ENCODE peak calls at places on chromosomes 12 and 14, in four cellular contexts. L, X, J and C are unnamed samples.
A peak's percentile ranks its signal among the peaks of the same experiment; 100 is the strongest.

GRCh38 chr14:49919825-49920224 is 26.9 kb downstream of the ARF6 start:
- DNase-seq in J (no peak), X (no peak), L (no peak), C (no peak)

GRCh38 chr12:108616941-108617858 is 16.5 kb downstream of the SELPLG start:
- DNase-seq in J (no peak), X (peak; percentile 82), L (peak; percentile 39), C (no peak)

GRCh38 chr12:71452006-71452405 is 12.4 kb downstream of the LGR5 start:
- DNase-seq in L (no peak), J (no peak), X (no peak), C (no peak)

GRCh38 chr12:25436206-25436912 is 116.7 kb downstream of the LMNTD1 start:
- DNase-seq in J (no peak), L (peak; percentile 55), X (no peak), C (peak; percentile 61)

GRCh38 chr14:94334837-94335236 is 11.7 kb upstream of the SERPINA6 start:
- DNase-seq in J (no peak), L (no peak), X (no peak), C (no peak)

GRCh38 chr14:103130965-103131364 is 7.7 kb downstream of the TNFAIP2 start:
- DNase-seq in L (no peak), X (no peak), J (no peak), C (peak; percentile 74)

GRCh38 chr12:64137117-64137516 is 85.0 kb downstream of the KICS2 start:
- DNase-seq in L (no peak), J (no peak), X (no peak), C (no peak)

GRCh38 chr12:102687523-102687922 is 207.2 kb upstream of the IGF1 start:
- DNase-seq in L (no peak), X (no peak), J (no peak), C (no peak)

GRCh38 chr14:60878536-60878935 is 102.3 kb downstream of the TRMT5 start:
- DNase-seq in L (no peak), X (no peak), J (no peak), C (no peak)

GRCh38 chr12:123444396-123445026 is 8.0 kb upstream of the RILPL2 start:
- DNase-seq in J (no peak), X (no peak), L (no peak), C (no peak)

GRCh38 chr14:59187802-59188460 is 536 bp upstream of the DAAM1 start:
- DNase-seq in X (peak; percentile 24), J (no peak), L (peak; percentile 44), C (peak; percentile 73)

GRCh38 chr14:100103261-100104005 is 38.2 kb downstream of the EVL start:
- DNase-seq in X (peak; percentile 45), L (no peak), J (no peak), C (no peak)

GRCh38 chr12:26658991-26659390 is 174.0 kb downstream of the ITPR2 start:
- DNase-seq in J (no peak), L (no peak), X (no peak), C (no peak)

GRCh38 chr14:55502746-55503284 is 62.4 kb upstream of the TBPL2 start:
- DNase-seq in X (no peak), J (no peak), L (no peak), C (no peak)

GRCh38 chr14:100787659-100788058 is 38.3 kb upstream of the MEG3 start:
- DNase-seq in X (no peak), J (no peak), L (no peak), C (no peak)

GRCh38 chr14:77660754-77661153 is 44.3 kb upstream of the SPTLC2 start:
- DNase-seq in J (no peak), X (no peak), L (no peak), C (no peak)

GRCh38 chr14:53526190-53526589 is 373.1 kb upstream of the DDHD1 start:
- DNase-seq in X (no peak), J (no peak), L (no peak), C (no peak)

GRCh38 chr12:8081228-8081920 is 700 bp upstream of the NECAP1 start:
- DNase-seq in J (no peak), L (peak; percentile 62), X (peak; percentile 33), C (peak; percentile 64)

GRCh38 chr12:128853321-128854197 is at the start of gene GLT1D1:
- DNase-seq in J (no peak), L (no peak), X (no peak), C (no peak)

GRCh38 chr12:8145754-8146415 is 10.9 kb upstream of the ZNF705A start:
- DNase-seq in X (no peak), L (peak; percentile 74), J (peak; percentile 50), C (peak; percentile 33)

GRCh38 chr12:100897240-100897639 is 102.7 kb downstream of the ANO4 start:
- DNase-seq in J (no peak), X (no peak), L (no peak), C (no peak)

GRCh38 chr12:131118366-131118765 is 164.7 kb downstream of the ADGRD1 start:
- DNase-seq in X (no peak), J (no peak), L (no peak), C (no peak)

GRCh38 chr12:131904346-131904745 is 9.9 kb downstream of the ULK1 start:
- DNase-seq in L (no peak), J (no peak), X (no peak), C (no peak)

GRCh38 chr12:118307069-118307954 is 65.4 kb downstream of the TAOK3 start:
- DNase-seq in L (no peak), X (peak; percentile 55), J (no peak), C (no peak)

GRCh38 chr12:124740691-124741137 is 123.0 kb downstream of the SCARB1 start:
- DNase-seq in J (no peak), X (no peak), L (peak; percentile 45), C (peak; percentile 83)

GRCh38 chr14:60250318-60251035 is 1.5 kb downstream of the PPM1A start:
- DNase-seq in X (no peak), J (no peak), L (peak; percentile 22), C (no peak)

GRCh38 chr14:56894591-56894991 is 84.3 kb upstream of the OTX2 start:
- DNase-seq in X (no peak), J (no peak), L (no peak), C (no peak)

GRCh38 chr12:28817524-28817923 is 331.6 kb upstream of the FAR2 start:
- DNase-seq in X (no peak), J (no peak), L (no peak), C (no peak)

GRCh38 chr14:69573205-69573840 is 1.3 kb downstream of the CCDC177 start:
- DNase-seq in J (no peak), L (no peak), X (peak; percentile 12), C (no peak)

GRCh38 chr14:69716483-69717187 is 50.3 kb upstream of the SRSF5 start:
- DNase-seq in X (peak; percentile 42), L (no peak), J (no peak), C (no peak)

GRCh38 chr12:66751432-66752113 is 72.7 kb upstream of the GRIP1 start:
- DNase-seq in L (no peak), J (no peak), X (no peak), C (no peak)

GRCh38 chr12:94596596-94596995 is 53.8 kb downstream of the TMCC3 start:
- DNase-seq in J (no peak), X (no peak), L (no peak), C (no peak)

GRCh38 chr14:64502476-64503183 is 1.0 kb downstream of the ZBTB25 start:
- DNase-seq in J (no peak), L (no peak), X (peak; percentile 25), C (peak; percentile 44)

GRCh38 chr12:1533602-1534304 is 60.6 kb downstream of the FBXL14 start:
- DNase-seq in J (no peak), L (no peak), X (peak; percentile 58), C (no peak)

GRCh38 chr12:121911824-121912585 is 6.4 kb upstream of the CFAP251 start:
- DNase-seq in L (no peak), X (peak; percentile 37), J (no peak), C (no peak)

GRCh38 chr12:53207042-53207441 is at the start of gene ITGB7:
- DNase-seq in X (peak; percentile 59), L (no peak), J (no peak), C (no peak)

GRCh38 chr14:22513066-22513812 is 75.8 kb downstream of the DAD1 start:
- DNase-seq in X (no peak), J (no peak), L (no peak), C (no peak)

GRCh38 chr12:113030875-113031525 is 25.5 kb upstream of the DTX1 start:
- DNase-seq in J (peak; percentile 34), X (no peak), L (peak; percentile 46), C (peak; percentile 72)

GRCh38 chr14:68797180-68797670 is 4.4 kb upstream of the ZFP36L1 start:
- DNase-seq in X (no peak), J (peak; percentile 84), L (no peak), C (no peak)